ENCODE peak calls at places on chromosomes 7 and 10, in six cellular contexts. One of them, this sample, is unnamed.

GRCh38 chr10:77532068-77532467 is 105.5 kb downstream of the KCNMA1 start:
- DNase-seq in activated T-helper 1 cell treated with anti-CD3 and anti-CD28 coated beads, Interleukin-2, amount 50 U/mL, for 16 hours: no peak
- DNase-seq in nephron progenitor cell: no peak
- DNase-seq in uterus: no peak
- DNase-seq in esophagus muscularis mucosa: no peak
- DNase-seq in fibroblast of lung: peak
- DNase-seq in this sample: no peak

GRCh38 chr10:71806706-71807556 is 33.6 kb upstream of the VSIR start:
- DNase-seq in activated T-helper 1 cell treated with anti-CD3 and anti-CD28 coated beads, Interleukin-2, amount 50 U/mL, for 16 hours: no peak
- DNase-seq in nephron progenitor cell: no peak
- DNase-seq in uterus: no peak
- DNase-seq in esophagus muscularis mucosa: no peak
- DNase-seq in fibroblast of lung: no peak
- DNase-seq in this sample: no peak

GRCh38 chr10:73591935-73592699 is 975 bp upstream of the USP54 start:
- DNase-seq in activated T-helper 1 cell treated with anti-CD3 and anti-CD28 coated beads, Interleukin-2, amount 50 U/mL, for 16 hours: no peak
- DNase-seq in nephron progenitor cell: peak
- DNase-seq in uterus: peak
- DNase-seq in esophagus muscularis mucosa: no peak
- DNase-seq in fibroblast of lung: peak
- DNase-seq in this sample: no peak

GRCh38 chr7:107262857-107263256 is 94.1 kb downstream of the HBP1 start:
- DNase-seq in activated T-helper 1 cell treated with anti-CD3 and anti-CD28 coated beads, Interleukin-2, amount 50 U/mL, for 16 hours: no peak
- DNase-seq in nephron progenitor cell: no peak
- DNase-seq in uterus: no peak
- DNase-seq in esophagus muscularis mucosa: no peak
- DNase-seq in fibroblast of lung: peak
- DNase-seq in this sample: peak

GRCh38 chr10:44471410-44471809 is 86.5 kb upstream of the CXCL12 start:
- DNase-seq in activated T-helper 1 cell treated with anti-CD3 and anti-CD28 coated beads, Interleukin-2, amount 50 U/mL, for 16 hours: no peak
- DNase-seq in nephron progenitor cell: no peak
- DNase-seq in uterus: no peak
- DNase-seq in esophagus muscularis mucosa: no peak
- DNase-seq in fibroblast of lung: no peak
- DNase-seq in this sample: no peak

GRCh38 chr7:54995166-54995565 is 23.7 kb upstream of the EGFR start:
- DNase-seq in activated T-helper 1 cell treated with anti-CD3 and anti-CD28 coated beads, Interleukin-2, amount 50 U/mL, for 16 hours: no peak
- DNase-seq in nephron progenitor cell: no peak
- DNase-seq in uterus: no peak
- DNase-seq in esophagus muscularis mucosa: peak
- DNase-seq in fibroblast of lung: no peak
- DNase-seq in this sample: no peak

GRCh38 chr10:52466464-52466863 is 152.4 kb downstream of the DKK1 start:
- DNase-seq in activated T-helper 1 cell treated with anti-CD3 and anti-CD28 coated beads, Interleukin-2, amount 50 U/mL, for 16 hours: no peak
- DNase-seq in nephron progenitor cell: no peak
- DNase-seq in uterus: no peak
- DNase-seq in esophagus muscularis mucosa: no peak
- DNase-seq in fibroblast of lung: no peak
- DNase-seq in this sample: no peak

GRCh38 chr7:20114463-20114862 is 102.7 kb downstream of the MACC1 start:
- DNase-seq in activated T-helper 1 cell treated with anti-CD3 and anti-CD28 coated beads, Interleukin-2, amount 50 U/mL, for 16 hours: no peak
- DNase-seq in nephron progenitor cell: no peak
- DNase-seq in uterus: no peak
- DNase-seq in esophagus muscularis mucosa: no peak
- DNase-seq in fibroblast of lung: peak
- DNase-seq in this sample: peak

GRCh38 chr10:75788394-75789205 is 357.2 kb downstream of the LRMDA start:
- DNase-seq in activated T-helper 1 cell treated with anti-CD3 and anti-CD28 coated beads, Interleukin-2, amount 50 U/mL, for 16 hours: no peak
- DNase-seq in nephron progenitor cell: no peak
- DNase-seq in uterus: no peak
- DNase-seq in esophagus muscularis mucosa: peak
- DNase-seq in fibroblast of lung: peak
- DNase-seq in this sample: no peak

GRCh38 chr7:129958643-129959479 is 6.1 kb upstream of the UBE2H start:
- DNase-seq in activated T-helper 1 cell treated with anti-CD3 and anti-CD28 coated beads, Interleukin-2, amount 50 U/mL, for 16 hours: no peak
- DNase-seq in nephron progenitor cell: no peak
- DNase-seq in uterus: no peak
- DNase-seq in esophagus muscularis mucosa: no peak
- DNase-seq in fibroblast of lung: peak
- DNase-seq in this sample: peak

GRCh38 chr10:125859128-125859817 is 21.8 kb downstream of the DHX32 start:
- DNase-seq in activated T-helper 1 cell treated with anti-CD3 and anti-CD28 coated beads, Interleukin-2, amount 50 U/mL, for 16 hours: no peak
- DNase-seq in nephron progenitor cell: no peak
- DNase-seq in uterus: no peak
- DNase-seq in esophagus muscularis mucosa: peak
- DNase-seq in fibroblast of lung: no peak
- DNase-seq in this sample: no peak

GRCh38 chr7:7449055-7449454 is 86.6 kb downstream of the COL28A1 start:
- DNase-seq in activated T-helper 1 cell treated with anti-CD3 and anti-CD28 coated beads, Interleukin-2, amount 50 U/mL, for 16 hours: no peak
- DNase-seq in nephron progenitor cell: no peak
- DNase-seq in uterus: no peak
- DNase-seq in esophagus muscularis mucosa: no peak
- DNase-seq in fibroblast of lung: no peak
- DNase-seq in this sample: no peak

GRCh38 chr10:51301644-51302043 is 227.4 kb downstream of the PRKG1 start:
- DNase-seq in activated T-helper 1 cell treated with anti-CD3 and anti-CD28 coated beads, Interleukin-2, amount 50 U/mL, for 16 hours: no peak
- DNase-seq in nephron progenitor cell: peak
- DNase-seq in uterus: no peak
- DNase-seq in esophagus muscularis mucosa: no peak
- DNase-seq in fibroblast of lung: peak
- DNase-seq in this sample: peak

GRCh38 chr10:58435297-58435696 is 50.1 kb downstream of the TFAM start:
- DNase-seq in activated T-helper 1 cell treated with anti-CD3 and anti-CD28 coated beads, Interleukin-2, amount 50 U/mL, for 16 hours: no peak
- DNase-seq in nephron progenitor cell: no peak
- DNase-seq in uterus: no peak
- DNase-seq in esophagus muscularis mucosa: no peak
- DNase-seq in fibroblast of lung: peak
- DNase-seq in this sample: no peak

GRCh38 chr7:1223196-1224092 is 9.2 kb upstream of the UNCX start:
- DNase-seq in activated T-helper 1 cell treated with anti-CD3 and anti-CD28 coated beads, Interleukin-2, amount 50 U/mL, for 16 hours: no peak
- DNase-seq in nephron progenitor cell: no peak
- DNase-seq in uterus: no peak
- DNase-seq in esophagus muscularis mucosa: no peak
- DNase-seq in fibroblast of lung: no peak
- DNase-seq in this sample: no peak

GRCh38 chr7:141590666-141591065 is 39.5 kb downstream of the AGK start:
- DNase-seq in activated T-helper 1 cell treated with anti-CD3 and anti-CD28 coated beads, Interleukin-2, amount 50 U/mL, for 16 hours: no peak
- DNase-seq in nephron progenitor cell: no peak
- DNase-seq in uterus: no peak
- DNase-seq in esophagus muscularis mucosa: no peak
- DNase-seq in fibroblast of lung: no peak
- DNase-seq in this sample: no peak